ENCODE peak calls at places on chromosome 17, in ten cellular contexts. N is lower leg skin, I is adrenal gland, U is NB4, E is tibial nerve, F is Peyer's patch, A is A549, B is esophagus squamous epithelium, J is body of pancreas, T is heart left ventricle. Z is an unnamed sample.

GRCh38 chr17:77645441-77646430 is 312.8 kb upstream of the TNRC6C start:
- DNase-seq in N (no peak), I (no peak), U (peak; percentile 89), E (no peak), F (peak; percentile 18), A (no peak), B (no peak), J (no peak), T (no peak), Z (no peak)

GRCh38 chr17:77709594-77709993 is 248.9 kb upstream of the TNRC6C start:
- DNase-seq in N (no peak), I (peak; percentile 3), U (no peak), E (no peak), F (no peak), A (no peak), B (no peak), J (no peak), T (no peak), Z (no peak)

GRCh38 chr17:60141111-60142018 is 8.4 kb upstream of the CA4 start:
- DNase-seq in N (no peak), I (no peak), U (peak; percentile 37), E (no peak), F (no peak), A (no peak), B (no peak), J (peak; percentile 92), T (no peak), Z (no peak)

GRCh38 chr17:7676533-7676932 is 10.8 kb downstream of the TP53 start:
- DNase-seq in N (no peak), I (no peak), U (no peak), E (no peak), F (no peak), A (no peak), B (no peak), J (no peak), T (no peak), Z (no peak)

GRCh38 chr17:29931253-29931932 is 1.4 kb upstream of the SSH2 start:
- DNase-seq in N (peak; percentile 68), I (peak; percentile 61), U (peak; percentile 99), E (peak; percentile 25), F (peak; percentile 75), A (peak; percentile 67), B (peak; percentile 17), J (peak; percentile 79), T (peak; percentile 74), Z (peak; percentile 37)

GRCh38 chr17:41695134-41695661 is 6.5 kb downstream of the EIF1 start:
- DNase-seq in N (no peak), I (no peak), U (no peak), E (no peak), F (no peak), A (no peak), B (no peak), J (no peak), T (no peak), Z (no peak)

GRCh38 chr17:4968166-4968915 is 724 bp upstream of the SPAG7 start:
- DNase-seq in N (no peak), I (no peak), U (peak; percentile 40), E (no peak), F (peak; percentile 46), A (peak; percentile 38), B (no peak), J (no peak), T (peak; percentile 47), Z (no peak)

GRCh38 chr17:78407387-78407990 is 29.0 kb downstream of the PGS1 start:
- DNase-seq in N (no peak), I (no peak), U (peak; percentile 27), E (no peak), F (no peak), A (no peak), B (no peak), J (peak; percentile 40), T (no peak), Z (no peak)

GRCh38 chr17:4509923-4510614 is 11.4 kb downstream of the SPNS2 start:
- DNase-seq in N (no peak), I (no peak), U (no peak), E (no peak), F (no peak), A (no peak), B (no peak), J (peak; percentile 39), T (peak; percentile 54), Z (no peak)

GRCh38 chr17:82200743-82201497 is 11.7 kb downstream of the CCDC57 start:
- DNase-seq in N (no peak), I (no peak), U (no peak), E (no peak), F (peak; percentile 58), A (no peak), B (no peak), J (no peak), T (no peak), Z (no peak)

GRCh38 chr17:49508061-49508865 is 13.2 kb downstream of the NGFR start:
- DNase-seq in N (peak; percentile 45), I (no peak), U (no peak), E (no peak), F (no peak), A (peak; percentile 78), B (no peak), J (no peak), T (no peak), Z (no peak)

GRCh38 chr17:49002331-49002730 is 5.1 kb downstream of the IGF2BP1 start:
- DNase-seq in N (no peak), I (no peak), U (no peak), E (no peak), F (no peak), A (no peak), B (no peak), J (no peak), T (no peak), Z (no peak)

GRCh38 chr17:55726440-55726839 is 3.8 kb upstream of the TMEM100 start:
- DNase-seq in N (peak; percentile 85), I (peak; percentile 39), U (no peak), E (peak; percentile 71), F (no peak), A (peak; percentile 10), B (no peak), J (peak; percentile 19), T (peak; percentile 76), Z (peak; percentile 60)

GRCh38 chr17:33049781-33050414 is 58.3 kb downstream of the SPACA3 start:
- DNase-seq in N (peak; percentile 19), I (peak; percentile 29), U (peak; percentile 46), E (no peak), F (no peak), A (peak; percentile 76), B (no peak), J (peak; percentile 69), T (peak; percentile 42), Z (peak; percentile 30)

GRCh38 chr17:33053641-33054040 is 62.0 kb downstream of the SPACA3 start:
- DNase-seq in N (no peak), I (no peak), U (no peak), E (no peak), F (no peak), A (no peak), B (no peak), J (no peak), T (no peak), Z (no peak)

GRCh38 chr17:33046361-33047255 is 55.0 kb downstream of the SPACA3 start:
- DNase-seq in N (no peak), I (no peak), U (no peak), E (no peak), F (no peak), A (no peak), B (no peak), J (no peak), T (no peak), Z (no peak)

GRCh38 chr17:33052856-33053255 is 61.2 kb downstream of the SPACA3 start:
- DNase-seq in N (no peak), I (no peak), U (no peak), E (no peak), F (no peak), A (no peak), B (no peak), J (no peak), T (no peak), Z (no peak)

GRCh38 chr17:33050611-33051140 is 59.0 kb downstream of the SPACA3 start:
- DNase-seq in N (no peak), I (no peak), U (no peak), E (no peak), F (no peak), A (no peak), B (no peak), J (no peak), T (no peak), Z (no peak)
- H3K4me3 ChIP-seq in N (no peak overlapping the region), I (no peak overlapping the region), U (no peak overlapping the region), E (no peak overlapping the region), F (no peak overlapping the region), A (no peak overlapping the region), B (no peak overlapping the region), J (no peak overlapping the region), T (no peak overlapping the region), Z (no peak overlapping the region)

GRCh38 chr17:51165680-51166197 is 472 bp upstream of the NME2 start:
- DNase-seq in N (no peak), I (peak; percentile 42), U (no peak), E (no peak), F (peak; percentile 18), A (peak; percentile 56), B (no peak), J (no peak), T (no peak), Z (no peak)
- TF ChIP-seq POLR2A in N (no peak), I (no peak), U (no peak), E (no peak), F (no peak), A (no peak), B (no peak), J (no peak), T (no peak), Z (no peak)

DNA sequence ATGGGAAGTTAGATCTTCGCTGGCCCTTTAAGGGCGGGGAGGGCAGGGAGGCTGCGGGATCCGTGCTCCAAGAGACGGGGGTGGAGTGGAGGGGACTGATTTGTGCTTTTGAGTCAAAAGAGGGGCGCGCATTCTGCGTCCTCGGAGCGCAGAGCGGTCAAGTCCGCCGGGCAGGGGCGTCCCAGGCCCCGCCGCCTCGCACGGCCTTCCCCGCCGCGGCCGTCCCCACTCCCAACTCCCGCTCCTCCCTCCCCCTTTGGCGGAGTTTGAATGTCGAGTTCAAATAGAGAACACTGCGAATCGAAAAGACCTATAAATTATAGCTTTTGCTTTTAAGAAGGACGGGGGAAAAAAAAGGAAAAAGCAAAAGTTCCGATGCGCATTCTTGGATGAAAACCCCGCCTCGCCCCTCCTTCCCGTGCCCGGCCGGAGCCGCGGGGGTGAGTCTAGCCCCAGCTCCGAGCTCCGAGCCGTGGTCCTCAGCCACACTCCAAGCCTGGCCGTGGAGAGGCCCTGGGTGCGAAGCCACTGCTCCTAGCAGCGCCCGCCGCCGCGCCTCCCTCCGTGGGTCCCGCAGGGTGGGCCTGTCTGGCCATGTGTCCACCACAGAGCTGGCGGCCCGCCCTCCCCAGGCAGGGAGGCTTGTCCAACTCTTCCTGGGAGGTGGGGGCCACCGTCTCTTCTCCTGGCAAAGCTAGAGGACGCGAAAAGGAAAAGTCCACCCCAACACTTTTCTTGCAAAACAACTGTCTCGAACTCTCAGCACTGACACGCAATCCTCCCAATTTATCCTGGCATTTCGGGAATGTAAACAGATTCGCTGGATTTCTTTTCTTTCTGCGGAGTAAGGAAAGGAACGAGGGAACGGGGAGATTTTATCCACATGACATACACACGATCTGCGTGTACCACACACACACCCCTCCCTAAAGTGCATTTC is 3.6 kb downstream of the CBX8 start:
- DNase-seq in N (peak; percentile 25), I (no peak), U (no peak), E (no peak), F (no peak), A (peak; percentile 85), B (no peak), J (no peak), T (no peak), Z (no peak)
- H3K4me3 ChIP-seq in N (no peak overlapping the region), I (no peak overlapping the region), U (no peak overlapping the region), E (peak overlapping the region; percentile 21), F (no peak overlapping the region), A (peak overlapping the region; percentile 56), B (peak overlapping the region; percentile 39), J (no peak overlapping the region), T (peak overlapping the region; percentile 52), Z (no peak overlapping the region)

GRCh38 chr17:830381-830780 is 48.2 kb downstream of the MRM3 start:
- DNase-seq in N (no peak), I (no peak), U (no peak), E (no peak), F (no peak), A (no peak), B (no peak), J (no peak), T (no peak), Z (no peak)
- TF ChIP-seq POLR2A in N (no peak), I (no peak), U (no peak), E (no peak), F (no peak), A (no peak), B (no peak), J (no peak), T (no peak), Z (no peak)

Z was measured in uterus.